ENCODE peak calls at places on chromosomes 13 and 19, in six cellular contexts. One of them, this sample, is unnamed.

GRCh38 chr19:36256853-36257511 is 42.1 kb downstream of the ZNF146 start:
- DNase-seq in stimulated activated CD8-positive, alpha-beta memory T cell treated with anti-CD3 and anti-CD28 coated beads, Interleukin-12 subunit alpha, Interleukin-12 subunit beta, amount 100 ng/mL, for 4 hours: no peak
- DNase-seq in HFFc6: no peak
- DNase-seq in naive B cell: no peak
- DNase-seq in NAMALWA: no peak
- DNase-seq in retina: no peak
- DNase-seq in this sample: no peak

GRCh38 chr13:93534181-93534700 is 307.6 kb downstream of the GPC6 start:
- DNase-seq in stimulated activated CD8-positive, alpha-beta memory T cell treated with anti-CD3 and anti-CD28 coated beads, Interleukin-12 subunit alpha, Interleukin-12 subunit beta, amount 100 ng/mL, for 4 hours: no peak
- DNase-seq in NAMALWA: no peak
- DNase-seq in retina: no peak
- DNase-seq in naive B cell: no peak
- DNase-seq in HFFc6: no peak
- DNase-seq in this sample: no peak

GRCh38 chr19:21604351-21604926 is 99.0 kb downstream of the ZNF429 start:
- DNase-seq in stimulated activated CD8-positive, alpha-beta memory T cell treated with anti-CD3 and anti-CD28 coated beads, Interleukin-12 subunit alpha, Interleukin-12 subunit beta, amount 100 ng/mL, for 4 hours: no peak
- DNase-seq in retina: peak
- DNase-seq in NAMALWA: peak
- DNase-seq in naive B cell: no peak
- DNase-seq in HFFc6: peak
- DNase-seq in this sample: no peak

GRCh38 chr19:8311461-8312260 is 3.5 kb upstream of the CD320 start:
- DNase-seq in retina: no peak
- DNase-seq in NAMALWA: no peak
- DNase-seq in naive B cell: no peak
- DNase-seq in stimulated activated CD8-positive, alpha-beta memory T cell treated with anti-CD3 and anti-CD28 coated beads, Interleukin-12 subunit alpha, Interleukin-12 subunit beta, amount 100 ng/mL, for 4 hours: no peak
- DNase-seq in HFFc6: peak
- DNase-seq in this sample: no peak

GRCh38 chr13:113904411-113904810 is 40.5 kb upstream of the GAS6 start:
- DNase-seq in naive B cell: no peak
- DNase-seq in HFFc6: no peak
- DNase-seq in retina: no peak
- DNase-seq in NAMALWA: peak
- DNase-seq in stimulated activated CD8-positive, alpha-beta memory T cell treated with anti-CD3 and anti-CD28 coated beads, Interleukin-12 subunit alpha, Interleukin-12 subunit beta, amount 100 ng/mL, for 4 hours: no peak
- DNase-seq in this sample: peak

GRCh38 chr13:49258097-49258796 is 10.5 kb downstream of the CDADC1 start:
- DNase-seq in NAMALWA: no peak
- DNase-seq in naive B cell: peak
- DNase-seq in stimulated activated CD8-positive, alpha-beta memory T cell treated with anti-CD3 and anti-CD28 coated beads, Interleukin-12 subunit alpha, Interleukin-12 subunit beta, amount 100 ng/mL, for 4 hours: no peak
- DNase-seq in retina: no peak
- DNase-seq in HFFc6: no peak
- DNase-seq in this sample: no peak

GRCh38 chr13:84607614-84608013 is 725.3 kb upstream of the SLITRK1 start:
- DNase-seq in stimulated activated CD8-positive, alpha-beta memory T cell treated with anti-CD3 and anti-CD28 coated beads, Interleukin-12 subunit alpha, Interleukin-12 subunit beta, amount 100 ng/mL, for 4 hours: no peak
- DNase-seq in naive B cell: no peak
- DNase-seq in retina: no peak
- DNase-seq in HFFc6: peak
- DNase-seq in NAMALWA: no peak
- DNase-seq in this sample: no peak

GRCh38 chr19:873084-874019 is 13.9 kb downstream of the CFD start:
- DNase-seq in HFFc6: peak
- DNase-seq in NAMALWA: peak
- DNase-seq in retina: no peak
- DNase-seq in stimulated activated CD8-positive, alpha-beta memory T cell treated with anti-CD3 and anti-CD28 coated beads, Interleukin-12 subunit alpha, Interleukin-12 subunit beta, amount 100 ng/mL, for 4 hours: peak
- DNase-seq in naive B cell: no peak
- DNase-seq in this sample: peak

GRCh38 chr19:52898101-52898500 is 666 bp upstream of the ZNF320 start:
- DNase-seq in retina: no peak
- DNase-seq in NAMALWA: no peak
- DNase-seq in stimulated activated CD8-positive, alpha-beta memory T cell treated with anti-CD3 and anti-CD28 coated beads, Interleukin-12 subunit alpha, Interleukin-12 subunit beta, amount 100 ng/mL, for 4 hours: no peak
- DNase-seq in naive B cell: no peak
- DNase-seq in HFFc6: no peak
- DNase-seq in this sample: no peak